ENCODE peak calls at places on chromosomes 7 and 10, in eight cellular contexts. C is IMR-90, M is fibroblast of lung, S is body of pancreas, G is breast epithelium, O is endodermal cell, W is SJSA1, A is pancreas. D is an unnamed sample.

GRCh38 chr10:26216949-26217395 is 398 bp downstream of the GAD2 start:
- DNase-seq in C (no peak), O (no peak), W (no peak), G (no peak), A (no peak), M (no peak), S (no peak), D (no peak)

GRCh38 chr7:50212666-50213621 is 91.6 kb upstream of the IKZF1 start:
- DNase-seq in S (no peak), M (no peak), O (peak; percentile 32), A (no peak), C (no peak), W (no peak), G (no peak), D (no peak)

GRCh38 chr7:4738711-4739527 is 36.5 kb upstream of the AP5Z1 start:
- DNase-seq in A (peak; percentile 40), O (peak; percentile 89), W (peak; percentile 92), M (peak; percentile 92), G (no peak), S (peak; percentile 52), C (peak; percentile 95), D (no peak)

GRCh38 chr10:109018892-109019507 is 904.3 kb downstream of the XPNPEP1 start:
- DNase-seq in W (no peak), G (no peak), O (no peak), S (no peak), M (no peak), C (no peak), A (no peak), D (no peak)

GRCh38 chr10:2575460-2575859 is 491.9 kb upstream of the PFKP start:
- DNase-seq in A (no peak), O (no peak), S (no peak), W (no peak), M (no peak), C (no peak), G (no peak), D (no peak)

GRCh38 chr10:70832852-70833542 is 17.2 kb downstream of the SGPL1 start:
- DNase-seq in O (no peak), A (no peak), W (no peak), C (peak; percentile 93), M (peak; percentile 98), G (no peak), S (no peak), D (no peak)

GRCh38 chr7:77699056-77699455 is 2.8 kb downstream of the RSBN1L start:
- DNase-seq in A (no peak), W (no peak), G (no peak), S (no peak), M (peak; percentile 49), C (no peak), O (no peak), D (no peak)

GRCh38 chr7:28060371-28060950 is 120.1 kb downstream of the JAZF1 start:
- DNase-seq in W (no peak), S (no peak), G (no peak), C (no peak), M (no peak), A (no peak), O (no peak), D (no peak)

GRCh38 chr10:130967784-130968183 is 343.7 kb downstream of the TCERG1L start:
- DNase-seq in S (no peak), W (no peak), C (no peak), G (no peak), O (peak; percentile 12), A (no peak), M (no peak), D (no peak)

GRCh38 chr10:76946268-76946667 is 691.3 kb downstream of the KCNMA1 start:
- DNase-seq in A (no peak), G (no peak), O (no peak), C (peak; percentile 66), S (no peak), M (peak; percentile 67), W (no peak), D (no peak)

GRCh38 chr7:47763063-47763974 is 181.4 kb upstream of the TNS3 start:
- DNase-seq in M (peak; percentile 92), G (peak; percentile 15), W (peak; percentile 94), C (peak; percentile 96), A (no peak), O (no peak), S (peak; percentile 15), D (peak; percentile 59)

GRCh38 chr7:28400838-28401360 is 11.4 kb upstream of the CREB5 start:
- DNase-seq in S (no peak), W (no peak), A (no peak), O (no peak), C (no peak), M (no peak), G (no peak), D (no peak)

GRCh38 chr10:6037975-6038624 is 24.1 kb downstream of the IL2RA start:
- DNase-seq in G (no peak), A (no peak), S (no peak), O (peak; percentile 14), C (no peak), M (no peak), W (peak; percentile 3), D (peak; percentile 28)

GRCh38 chr10:6036861-6037321 is 25.3 kb downstream of the IL2RA start:
- DNase-seq in A (no peak), S (no peak), W (peak; percentile 19), C (no peak), M (no peak), O (peak; percentile 40), G (no peak), D (no peak)

GRCh38 chr10:6035926-6036575 is 26.1 kb downstream of the IL2RA start:
- DNase-seq in S (no peak), G (no peak), C (no peak), A (no peak), W (peak; percentile 21), O (peak; percentile 38), M (no peak), D (no peak)

GRCh38 chr10:6035101-6035834 is 26.9 kb downstream of the IL2RA start:
- DNase-seq in S (no peak), C (no peak), M (no peak), G (no peak), W (peak; percentile 37), O (peak; percentile 34), A (no peak), D (no peak)

GRCh38 chr10:6037422-6037821 is 24.7 kb downstream of the IL2RA start:
- DNase-seq in M (no peak), A (no peak), W (peak; percentile 8), C (no peak), O (peak; percentile 23), G (no peak), S (no peak), D (no peak)
- H3K4me3 ChIP-seq in M (no peak overlapping the region), A (no peak overlapping the region), W (no peak overlapping the region), C (no peak overlapping the region), O (no peak overlapping the region), G (no peak overlapping the region), S (no peak overlapping the region), D (no peak overlapping the region)

GRCh38 chr10:35643976-35644799 is 2.1 kb upstream of the FZD8 start:
- DNase-seq in O (peak; percentile 65), G (no peak), C (no peak), M (no peak), S (no peak), W (no peak), A (no peak), D (no peak)
- H3K27ac ChIP-seq in O (no peak overlapping the region), G (peak overlapping the region; percentile 72), C (no peak overlapping the region), M (no peak overlapping the region), S (no peak overlapping the region), W (no peak overlapping the region), A (no peak overlapping the region), D (peak overlapping the region; percentile 13)

GRCh38 chr7:64634406-64635062 is 31.4 kb upstream of the ZNF107 start:
- DNase-seq in A (no peak), M (no peak), S (no peak), G (no peak), W (no peak), O (no peak), C (no peak), D (no peak)

GRCh38 chr7:64628721-64629120 is 37.2 kb upstream of the ZNF107 start:
- DNase-seq in S (no peak), M (no peak), C (no peak), G (peak; percentile 87), W (no peak), A (no peak), O (no peak), D (no peak)

GRCh38 chr7:64633401-64633800 is 32.5 kb upstream of the ZNF107 start:
- DNase-seq in C (no peak), A (no peak), W (no peak), G (no peak), M (no peak), S (no peak), O (no peak), D (no peak)

GRCh38 chr7:64630496-64630895 is 35.4 kb upstream of the ZNF107 start:
- DNase-seq in G (no peak), M (peak; percentile 6), A (no peak), C (peak; percentile 15), O (no peak), S (no peak), W (no peak), D (peak; percentile 1)

DNA sequence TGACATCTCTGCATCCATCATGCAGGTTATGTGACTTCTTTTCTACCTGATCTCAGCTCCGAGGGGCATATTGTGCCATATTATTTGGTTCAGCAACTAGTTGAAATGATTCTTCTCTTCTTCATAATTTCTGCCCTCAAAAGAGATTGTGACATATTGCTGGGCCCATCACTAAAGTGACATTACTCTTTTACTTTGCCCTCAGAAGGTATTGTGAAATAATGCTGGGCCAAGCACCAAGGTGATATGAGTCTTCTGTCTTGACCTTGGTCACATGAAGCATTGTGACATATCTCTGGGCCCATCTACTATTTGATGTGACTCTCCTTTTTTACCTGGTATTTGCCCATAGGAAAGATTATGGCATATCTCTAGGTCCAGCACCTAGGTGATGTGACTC is 33.9 kb upstream of the ZNF107 start:
- DNase-seq in A (no peak), G (no peak), O (no peak), M (no peak), S (no peak), W (no peak), C (no peak), D (no peak)
- H3K9me3 ChIP-seq in A (no peaks in the 10 kb centered on the region), G (no peaks in the 10 kb centered on the region), O (peaks cover 38% of the 10 kb centered on the region), M (no peaks in the 10 kb centered on the region), S (no peaks in the 10 kb centered on the region), W (peaks cover 13% of the 10 kb centered on the region), C (peaks cover 5% of the 10 kb centered on the region), D (no peaks in the 10 kb centered on the region)

DNA sequence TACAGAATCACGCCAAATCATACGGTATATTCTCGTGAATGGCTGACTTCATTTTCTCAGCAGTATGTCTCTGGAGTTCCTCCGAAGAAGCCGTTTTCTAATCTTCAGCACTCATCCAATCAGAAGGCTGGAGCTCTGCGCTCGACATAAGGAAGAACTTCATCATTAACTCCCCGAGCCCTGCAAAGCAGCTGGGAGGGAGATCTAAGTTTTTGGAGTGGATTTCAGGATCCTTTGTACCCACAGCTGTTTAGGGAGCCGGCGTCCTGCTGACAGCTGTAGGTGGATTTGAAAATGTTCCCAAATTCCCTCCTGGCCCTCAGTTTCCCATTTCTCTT is 40.7 kb upstream of the SDK1 start:
- DNase-seq in C (peak; percentile 41), S (no peak), G (no peak), M (peak; percentile 56), O (no peak), W (no peak), A (no peak), D (peak; percentile 36)
- H3K4me3 ChIP-seq in C (peak overlapping the region; percentile 46), S (no peak overlapping the region), G (peak overlapping the region; percentile 47), M (peak overlapping the region; percentile 45), O (no peak overlapping the region), W (peak overlapping the region; percentile 50), A (no peak overlapping the region), D (no peak overlapping the region)

GRCh38 chr7:105454921-105455320 is 66.2 kb upstream of the SRPK2 start:
- DNase-seq in G (no peak), W (no peak), S (no peak), A (no peak), M (peak; percentile 15), O (no peak), C (no peak), D (no peak)
- H3K27ac ChIP-seq in G (peak overlapping the region; percentile 29), W (peak overlapping the region; percentile 55), S (no peak overlapping the region), A (no peak overlapping the region), M (no peak overlapping the region), O (no peak overlapping the region), C (no peak overlapping the region), D (no peak overlapping the region)

D was measured in small intestine.